ENCODE peak calls at places on chromosomes 7 and 10, in five cellular contexts. J is H1, K is K562, Z is endothelial cell of umbilical vein, E is HepG2. T is an unnamed sample.
A peak's percentile ranks its signal among the peaks of the same experiment; 100 is the strongest.

GRCh38 chr7:66867198-66867790 is 53.7 kb upstream of the TMEM248 start:
- DNase-seq in E (peak; percentile 11), J (no peak), K (no peak), Z (peak; percentile 5), T (no peak)

GRCh38 chr7:123709525-123709924 is 39.3 kb downstream of the WASL start:
- DNase-seq in J (no peak), K (no peak), Z (no peak), E (no peak), T (no peak)

GRCh38 chr7:155412416-155413253 is 45.3 kb upstream of the EN2 start:
- DNase-seq in Z (peak; percentile 23), J (peak; percentile 87), E (peak; percentile 42), K (peak; percentile 69), T (no peak)

GRCh38 chr7:27096756-27097514 is 1.1 kb upstream of the HOXA1 start:
- DNase-seq in E (no peak), K (no peak), J (no peak), Z (peak; percentile 53), T (no peak)

GRCh38 chr10:128186959-128187787 is 61.0 kb upstream of the MKI67 start:
- DNase-seq in Z (no peak), J (no peak), E (no peak), K (no peak), T (no peak)

GRCh38 chr10:6579193-6579903 is 728 bp downstream of the PRKCQ start:
- DNase-seq in J (no peak), Z (no peak), E (no peak), K (peak; percentile 56), T (no peak)

GRCh38 chr7:45647426-45647825 is 73.3 kb downstream of the ADCY1 start:
- DNase-seq in E (no peak), Z (no peak), J (no peak), K (no peak), T (no peak)

GRCh38 chr7:86908948-86909347 is 150.5 kb downstream of the ELAPOR2 start:
- DNase-seq in E (no peak), J (no peak), K (peak; percentile 21), Z (no peak), T (no peak)

GRCh38 chr7:37488163-37488759 is 39.6 kb upstream of the ELMO1 start:
- DNase-seq in E (no peak), K (no peak), Z (peak; percentile 27), J (no peak), T (no peak)

GRCh38 chr10:34492081-34492480 is 323.0 kb downstream of the PARD3 start:
- DNase-seq in J (no peak), K (no peak), E (no peak), Z (no peak), T (no peak)

GRCh38 chr10:124149681-124150080 is 56.3 kb upstream of the CHST15 start:
- DNase-seq in J (no peak), Z (no peak), E (no peak), K (no peak), T (no peak)

GRCh38 chr10:63738410-63738809 is 217.2 kb downstream of the REEP3 start:
- DNase-seq in E (peak; percentile 91), K (no peak), J (no peak), Z (no peak), T (no peak)

GRCh38 chr7:101618207-101618839 is 10.8 kb downstream of the MYL10 start:
- DNase-seq in K (no peak), J (no peak), E (no peak), Z (no peak), T (no peak)

GRCh38 chr10:132684164-132684891 is 101.6 kb downstream of the NKX6-2 start:
- DNase-seq in J (no peak), Z (no peak), K (peak; percentile 23), E (no peak), T (no peak)

GRCh38 chr10:78185693-78186055 is 152.0 kb downstream of the RPS24 start:
- DNase-seq in J (no peak), K (no peak), Z (peak; percentile 35), E (no peak), T (no peak)

GRCh38 chr10:74906631-74907030 is 80.2 kb downstream of the KAT6B start:
- DNase-seq in Z (no peak), K (no peak), E (no peak), J (no peak), T (no peak)

GRCh38 chr10:53579773-53580172 is 807.2 kb upstream of the MBL2 start:
- DNase-seq in Z (peak; percentile 93), J (no peak), K (no peak), E (no peak), T (no peak)

GRCh38 chr10:35453855-35454532 is 117.7 kb downstream of the CCNY start:
- DNase-seq in E (peak; percentile 32), Z (peak; percentile 43), K (no peak), J (no peak), T (no peak)

GRCh38 chr7:21330462-21331178 is 97.3 kb upstream of the SP4 start:
- DNase-seq in K (no peak), J (peak; percentile 49), E (no peak), Z (no peak), T (no peak)

GRCh38 chr7:69597278-69598076 is 798 bp upstream of the AUTS2 start:
- DNase-seq in K (no peak), E (no peak), J (peak; percentile 78), Z (peak; percentile 10), T (no peak)

GRCh38 chr7:44325181-44325671 is at the start of gene CAMK2B:
- DNase-seq in J (no peak), K (no peak), Z (no peak), E (no peak), T (no peak)

GRCh38 chr10:71389768-71390434 is 6.8 kb upstream of the CDH23 start:
- DNase-seq in J (no peak), E (no peak), K (no peak), Z (no peak), T (no peak)

GRCh38 chr10:129945941-129946760 is 17.9 kb downstream of the EBF3 start:
- DNase-seq in J (no peak), E (no peak), Z (no peak), K (no peak), T (no peak)

GRCh38 chr7:142945001-142945400 is 5.7 kb downstream of the LLCFC1 start:
- DNase-seq in Z (no peak), E (no peak), J (no peak), K (no peak), T (no peak)

GRCh38 chr7:28708033-28708451 is 250.1 kb downstream of the TRIL start:
- DNase-seq in Z (no peak), E (no peak), K (no peak), J (no peak), T (peak; percentile 26)

GRCh38 chr7:100847360-100847759 is 5.2 kb upstream of the SLC12A9 start:
- DNase-seq in Z (no peak), K (no peak), J (no peak), E (no peak), T (no peak)

GRCh38 chr7:69659964-69660363 is 61.7 kb downstream of the AUTS2 start:
- DNase-seq in Z (no peak), J (no peak), E (no peak), K (no peak), T (no peak)

GRCh38 chr10:79346388-79347225 is 662 bp upstream of the PPIF start:
- DNase-seq in E (no peak), J (peak; percentile 54), K (peak; percentile 54), Z (no peak), T (no peak)

GRCh38 chr7:128783143-128783799 is 7.7 kb upstream of the OPN1SW start:
- DNase-seq in Z (peak; percentile 26), J (peak; percentile 99), K (peak; percentile 95), E (peak; percentile 61), T (peak; percentile 12)

GRCh38 chr10:22823109-22823508 is 104.7 kb upstream of the ARMC3 start:
- DNase-seq in J (no peak), K (no peak), Z (peak; percentile 81), E (peak; percentile 79), T (no peak)

GRCh38 chr10:11165591-11166543 is 148.2 kb downstream of the CELF2 start:
- DNase-seq in Z (peak; percentile 33), K (peak; percentile 88), J (no peak), E (no peak), T (no peak)
- TF ChIP-seq EZH2 in Z (peak; percentile 42), K (no peak), J (no peak), E (no peak), T (peak; percentile 80)

DNA sequence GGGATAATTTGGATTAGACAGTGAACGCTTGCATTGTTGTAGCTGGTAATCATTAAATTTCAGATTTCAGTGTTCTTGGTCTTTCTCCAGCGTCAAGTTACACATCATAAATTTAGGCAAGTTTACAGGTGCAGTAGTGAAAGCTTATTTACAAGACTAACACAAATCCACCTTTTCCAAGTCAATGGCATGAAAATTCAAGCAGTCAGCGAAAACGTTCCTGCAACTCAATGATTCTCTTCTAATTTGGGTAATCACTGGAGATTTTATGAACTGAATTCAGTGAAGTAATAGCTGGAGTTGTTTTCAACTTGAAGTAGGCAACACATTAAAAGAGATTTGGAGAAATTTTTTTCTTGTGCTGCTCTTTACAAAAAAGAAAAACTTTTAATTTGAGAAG is 17.9 kb downstream of the BCAP29 start:
- DNase-seq in Z (no peak), E (no peak), K (no peak), J (no peak), T (no peak)
- TF ChIP-seq POLR2AphosphoS5 in Z (no peak), E (no peak), K (no peak), J (no peak), T (no peak)

GRCh38 chr7:139852482-139852845 is 23.4 kb downstream of the TBXAS1 start:
- DNase-seq in K (no peak), E (peak; percentile 76), J (no peak), Z (no peak), T (no peak)

GRCh38 chr7:139853576-139854511 is 24.8 kb downstream of the TBXAS1 start:
- DNase-seq in K (peak; percentile 53), J (peak; percentile 22), Z (no peak), E (no peak), T (no peak)

GRCh38 chr7:139854803-139855497 is 25.9 kb downstream of the TBXAS1 start:
- DNase-seq in E (no peak), K (no peak), Z (no peak), J (peak; percentile 1), T (no peak)

GRCh38 chr7:139857791-139858190 is 28.7 kb downstream of the TBXAS1 start:
- DNase-seq in E (no peak), Z (no peak), K (no peak), J (no peak), T (no peak)

DNA sequence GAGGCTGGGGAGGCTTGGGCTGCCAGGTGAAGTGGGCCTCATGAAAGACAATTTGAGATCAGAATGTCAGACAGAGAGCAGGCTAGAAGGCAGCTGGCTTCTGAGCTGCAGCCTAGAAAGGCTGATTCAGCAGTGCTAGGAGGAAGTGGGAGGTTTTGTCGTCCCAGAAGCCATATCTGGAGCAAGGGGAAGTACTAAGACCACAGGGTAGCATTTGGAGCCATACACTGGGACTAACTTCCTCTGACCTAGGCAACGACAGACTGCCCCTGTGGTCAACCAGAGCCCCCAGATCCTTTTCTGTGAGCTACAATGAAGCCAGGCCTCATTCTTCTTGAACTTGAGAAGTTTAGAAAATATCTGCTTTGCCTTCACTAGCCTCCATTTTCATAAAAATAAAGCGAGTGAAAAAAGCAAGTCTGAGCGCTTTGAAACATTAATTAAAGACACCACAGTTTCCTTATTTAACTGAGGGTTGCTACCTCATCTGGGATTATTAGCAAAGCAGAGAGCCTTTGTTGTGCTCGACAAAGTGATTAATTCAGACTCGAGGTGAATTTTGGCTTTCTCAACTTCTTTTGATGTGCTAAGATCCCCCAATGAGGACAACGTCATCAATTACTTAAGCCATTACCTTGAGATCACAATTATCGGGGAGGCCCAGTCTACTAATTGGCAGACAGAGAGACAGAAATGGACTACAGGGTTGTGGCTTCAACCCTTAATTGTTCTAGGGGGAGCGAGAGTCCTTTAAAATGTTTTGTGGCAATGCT is 26.6 kb downstream of the TBXAS1 start:
- DNase-seq in Z (no peak), K (peak; percentile 67), E (no peak), J (peak; percentile 26), T (no peak)
- H3K27ac ChIP-seq in Z (no peak overlapping the region), K (peak overlapping the region; percentile 47), E (no peak overlapping the region), J (no peak overlapping the region), T (no peak overlapping the region)

GRCh38 chr7:81604075-81604807 is 165.6 kb downstream of the HGF start:
- DNase-seq in Z (peak; percentile 36), K (no peak), E (peak; percentile 4), J (no peak), T (no peak)
- TF ChIP-seq EZH2 in Z (no peak), K (no peak), E (no peak), J (no peak), T (no peak)